ENCODE peak calls at places on chromosomes 11 and 22, in six cellular contexts. M is type B pancreatic cell, R is cardiac fibroblast, D is RWPE1, H is AG04450, Y is nephron progenitor cell. P is an unnamed sample.
A peak's percentile ranks its signal among the peaks of the same experiment; 100 is the strongest.

GRCh38 chr22:39363751-39364484 is 14.1 kb downstream of the SYNGR1 start:
- DNase-seq in M (no peak), H (no peak), D (no peak), R (peak; percentile 20), Y (peak; percentile 30), P (no peak)

GRCh38 chr11:12001152-12001551 is 7.3 kb downstream of the DKK3 start:
- DNase-seq in Y (no peak), D (no peak), R (no peak), H (no peak), M (no peak), P (no peak)

GRCh38 chr11:68963779-68964178 is 17.0 kb downstream of the MRGPRD start:
- DNase-seq in D (no peak), M (no peak), Y (no peak), H (no peak), R (no peak), P (no peak)

GRCh38 chr11:5701184-5701583 is 11.6 kb downstream of the TRIM22 start:
- DNase-seq in D (no peak), M (no peak), H (no peak), Y (no peak), R (no peak), P (no peak)

GRCh38 chr11:43903086-43903485 is 22.5 kb downstream of the ALKBH3 start:
- DNase-seq in Y (no peak), R (no peak), M (no peak), H (no peak), D (no peak), P (no peak)

GRCh38 chr11:44133335-44133946 is 38.0 kb downstream of the EXT2 start:
- DNase-seq in M (no peak), Y (peak; percentile 15), H (no peak), R (peak; percentile 75), D (peak; percentile 30), P (no peak)

GRCh38 chr22:17132112-17132511 is 11.0 kb upstream of the TMEM121B start:
- DNase-seq in H (no peak), Y (no peak), D (no peak), M (no peak), R (no peak), P (no peak)

GRCh38 chr11:70608568-70609314 is 210.4 kb downstream of the CTTN start:
- DNase-seq in Y (peak; percentile 41), M (no peak), R (peak; percentile 32), D (no peak), H (no peak), P (no peak)

GRCh38 chr11:12170984-12171383 is 60.6 kb downstream of the MICAL2 start:
- DNase-seq in Y (no peak), H (no peak), R (peak; percentile 92), M (no peak), D (no peak), P (no peak)

GRCh38 chr11:130904380-130904779 is 11.9 kb downstream of the SNX19 start:
- DNase-seq in D (peak; percentile 34), H (no peak), Y (no peak), R (no peak), M (no peak), P (no peak)

GRCh38 chr22:48979482-48979881 is 848.2 kb downstream of the BRD1 start:
- DNase-seq in Y (no peak), M (no peak), D (no peak), H (no peak), R (no peak), P (no peak)

GRCh38 chr11:60785136-60785535 is at the start of gene MS4A10:
- DNase-seq in H (no peak), D (no peak), M (no peak), R (no peak), Y (no peak), P (no peak)

GRCh38 chr11:724063-724732 is 18.2 kb downstream of the EPS8L2 start:
- DNase-seq in Y (no peak), D (no peak), R (no peak), M (no peak), H (no peak), P (no peak)

GRCh38 chr11:120316880-120317688 is 8.0 kb upstream of the TLCD5 start:
- DNase-seq in R (peak; percentile 78), H (no peak), Y (no peak), D (peak; percentile 93), M (no peak), P (no peak)

DNA sequence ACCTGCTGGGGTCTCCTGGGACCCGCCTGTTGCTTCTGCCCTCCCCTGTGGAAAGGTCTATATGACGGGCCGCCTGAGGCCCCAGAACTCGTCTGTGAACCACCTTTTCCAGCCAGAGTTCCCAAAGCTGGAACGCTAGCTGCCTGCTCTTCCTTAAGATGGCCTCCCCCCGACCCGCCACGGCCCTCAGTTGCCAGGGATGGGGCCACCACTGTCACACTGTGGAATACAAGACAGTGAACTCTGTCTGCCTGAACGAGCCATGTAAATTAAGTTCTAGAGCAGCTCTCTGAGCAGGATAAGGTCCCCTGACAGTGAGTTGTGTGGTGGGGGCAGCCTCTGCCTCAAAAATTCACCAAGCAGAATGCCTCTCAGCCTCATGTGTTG is 10.3 kb downstream of the CHADL start:
- DNase-seq in Y (no peak), M (no peak), R (no peak), D (no peak), H (no peak), P (no peak)
- TF ChIP-seq CTCF in Y (no peak), M (no peak), R (no peak), D (no peak), H (no peak), P (no peak)

DNA sequence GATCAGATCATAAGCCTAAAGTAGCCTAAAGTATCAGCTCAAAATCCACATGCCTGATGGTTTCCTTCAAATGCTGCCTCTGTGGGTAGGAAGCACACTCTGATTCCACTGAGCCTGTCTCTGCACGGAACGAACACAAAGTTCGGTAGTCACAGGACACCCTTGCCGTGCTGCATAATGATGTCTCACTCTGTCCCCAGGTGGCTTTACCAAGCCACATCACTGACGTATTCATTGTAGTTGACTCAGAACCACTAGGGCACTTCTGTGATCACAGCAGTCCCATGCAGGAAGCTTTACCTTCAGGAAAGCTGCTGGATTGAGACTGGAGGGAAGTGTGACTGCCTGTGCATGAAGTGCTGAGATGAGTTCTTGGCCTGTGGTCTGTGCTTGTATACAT is 147.7 kb downstream of the ATXN10 start:
- DNase-seq in D (no peak), H (no peak), M (no peak), R (no peak), Y (no peak), P (no peak)
- TF ChIP-seq CTCF in D (no peak), H (no peak), M (no peak), R (no peak), Y (no peak), P (no peak)

GRCh38 chr11:126990716-126991480 is 9.7 kb downstream of the KIRREL3 start:
- DNase-seq in D (no peak), Y (no peak), H (no peak), R (peak; percentile 10), M (no peak), P (no peak)
- TF ChIP-seq CTCF in D (peak; percentile 68), Y (peak; percentile 0), H (no peak), R (no peak), M (peak; percentile 17), P (no peak)

DNA sequence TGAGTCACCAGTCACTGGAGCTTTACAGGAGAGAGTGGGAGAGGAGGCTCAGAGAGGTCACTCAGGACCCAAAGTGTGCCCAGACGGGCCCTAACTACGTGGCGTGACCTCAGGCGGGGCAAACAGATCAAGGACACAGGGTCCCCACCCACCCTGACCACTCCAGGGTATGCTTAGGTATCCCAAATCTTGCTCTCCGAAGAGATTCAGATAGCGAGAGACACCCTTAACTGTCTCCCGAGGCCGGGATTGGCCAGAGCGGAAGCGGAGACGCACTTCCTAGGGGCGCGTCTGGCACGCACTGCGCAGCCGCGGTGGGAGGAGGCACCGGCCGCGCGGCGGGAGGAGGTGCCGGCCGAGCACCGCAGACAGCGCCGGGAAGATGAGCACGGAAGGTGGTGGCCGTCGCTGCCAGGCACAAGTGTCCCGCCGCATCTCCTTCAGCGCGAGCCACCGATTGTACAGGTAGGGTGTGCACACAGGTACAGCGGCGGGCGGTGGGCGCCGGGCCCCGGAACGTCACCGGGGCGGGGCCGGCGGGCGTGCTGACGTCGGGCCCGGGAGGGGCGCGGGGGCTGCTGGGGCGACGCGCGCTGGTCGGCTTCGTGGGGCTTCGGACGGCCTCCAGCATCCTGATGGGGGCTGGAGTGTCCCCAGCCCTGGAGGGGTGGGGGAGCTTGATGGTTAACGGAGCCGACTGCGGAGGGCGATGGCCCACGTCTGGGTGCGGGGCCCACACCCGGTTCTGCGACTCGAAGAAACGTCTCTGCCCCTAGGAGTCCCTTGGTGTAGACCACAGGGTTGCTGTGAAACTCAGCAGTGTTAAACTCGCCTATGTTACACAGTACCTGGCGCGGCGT is at the start of gene PTS:
- DNase-seq in Y (peak; percentile 81), M (peak; percentile 84), R (peak; percentile 91), H (no peak), D (peak; percentile 96), P (peak; percentile 49)
- TF ChIP-seq CTCF in Y (no peak), M (no peak), R (no peak), H (no peak), D (no peak), P (no peak)

GRCh38 chr11:57325735-57326048 is 940 bp upstream of the TNKS1BP1 start:
- DNase-seq in M (no peak), H (no peak), R (peak; percentile 71), Y (no peak), D (no peak), P (no peak)
- TF ChIP-seq CTCF in M (no peak), H (no peak), R (no peak), Y (no peak), D (no peak), P (no peak)

DNA sequence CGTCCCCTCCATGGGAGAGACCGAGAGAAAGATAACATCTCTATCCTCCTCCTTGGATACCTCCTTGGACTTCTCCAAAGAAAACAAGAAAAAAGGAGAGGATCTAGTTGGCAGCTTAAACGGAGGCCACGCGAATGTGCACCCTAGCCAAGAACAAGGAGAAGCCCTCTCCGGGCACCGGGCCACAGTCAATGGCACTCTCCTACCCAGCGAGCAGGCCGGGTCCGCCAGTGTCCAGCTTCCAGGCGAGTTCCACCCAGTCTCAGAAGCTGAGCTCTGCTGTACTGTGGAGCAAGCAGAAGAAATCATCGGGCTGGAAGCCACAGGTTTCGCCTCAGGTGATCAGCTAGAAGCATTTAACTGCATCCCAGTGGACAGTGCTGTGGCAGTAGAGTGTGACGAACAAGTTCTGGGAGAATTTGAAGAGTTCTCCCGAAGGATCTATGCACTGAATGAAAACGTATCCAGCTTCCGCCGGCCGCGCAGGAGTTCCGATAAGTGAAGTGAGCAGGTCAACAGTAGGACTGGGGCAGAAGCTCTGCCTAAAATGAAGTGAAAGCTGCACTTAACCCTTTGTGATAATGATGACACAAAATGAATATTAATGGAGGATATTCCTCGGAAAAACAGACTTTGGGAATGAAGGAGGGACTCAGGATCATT is 65.3 kb downstream of the WNT11 start:
- DNase-seq in D (no peak), M (no peak), R (no peak), H (no peak), Y (no peak), P (no peak)
- TF ChIP-seq CTCF in D (no peak), M (no peak), R (no peak), H (no peak), Y (no peak), P (no peak)

GRCh38 chr22:38074181-38075104 is 9.5 kb downstream of the SLC16A8 start:
- DNase-seq in D (no peak), Y (peak; percentile 70), H (peak; percentile 10), R (peak; percentile 65), M (peak; percentile 70), P (no peak)
- TF ChIP-seq CTCF in D (no peak), Y (peak; percentile 48), H (peak; percentile 61), R (peak; percentile 62), M (peak; percentile 42), P (peak; percentile 42)

P was measured in progenitor cell of endocrine pancreas.